ENCODE peak calls at places on chromosomes 13 and 19, in seven cellular contexts. C is left ventricle myocardium inferior; Z is BJ; A is AG08396; D is stimulated activated CD4-positive, alpha-beta T cell treated with anti-CD3 and anti-CD28 coated beads, Interleukin-1b, Interleukin-23, amount 100 ng/mL, for 1 hour; J is stimulated activated naive CD8-positive, alpha-beta T cell treated with anti-CD3 and anti-CD28 coated beads, Interleukin-15, amount 100 ng/mL, for 72 hours; N is retina. X is an unnamed sample.

GRCh38 chr19:572891-573825 is 762 bp downstream of the BSG start:
- DNase-seq in Z (no peak), D (no peak), N (peak), C (peak), J (no peak), A (peak), X (no peak)

GRCh38 chr13:75762967-75763366 is 126.8 kb downstream of the LMO7 start:
- DNase-seq in C (no peak), J (no peak), N (no peak), Z (no peak), D (no peak), A (no peak), X (no peak)

GRCh38 chr19:38298841-38299680 is 5.0 kb upstream of the C19orf33 start:
- DNase-seq in A (no peak), D (no peak), Z (no peak), N (no peak), J (no peak), C (no peak), X (no peak)

GRCh38 chr13:97491452-97491851 is 57.5 kb downstream of the RAP2A start:
- DNase-seq in A (no peak), N (no peak), Z (no peak), D (no peak), J (no peak), C (no peak), X (no peak)

GRCh38 chr19:39009001-39009400 is 23.3 kb downstream of the FBXO27 start:
- DNase-seq in C (no peak), J (no peak), N (no peak), Z (no peak), A (no peak), D (no peak), X (no peak)

GRCh38 chr19:3556978-3557460 is 367 bp downstream of the MFSD12 start:
- DNase-seq in D (no peak), N (peak), C (no peak), J (peak), A (peak), Z (no peak), X (no peak)

GRCh38 chr13:51811046-51811445 is 7.1 kb upstream of the DHRS12 start:
- DNase-seq in Z (no peak), J (no peak), C (no peak), A (no peak), N (no peak), D (no peak), X (peak)

GRCh38 chr13:51501096-51501495 is 48.3 kb upstream of the INTS6 start:
- DNase-seq in A (no peak), C (no peak), J (no peak), N (no peak), D (no peak), Z (no peak), X (no peak)

GRCh38 chr13:111893071-111893606 is 173.8 kb upstream of the SOX1 start:
- DNase-seq in D (no peak), J (no peak), A (no peak), Z (no peak), C (no peak), N (peak), X (no peak)

GRCh38 chr13:113009743-113010509 is 40.9 kb downstream of the MCF2L start:
- DNase-seq in D (no peak), N (no peak), C (no peak), Z (no peak), A (peak), J (no peak), X (no peak)